ENCODE peak calls at places on chromosome 3, in five cellular contexts. I is stomach; N is naive thymus-derived CD4-positive, alpha-beta T cell; M is psoas muscle; F is tibial artery. Q is an unnamed sample.
A peak's percentile ranks its signal among the peaks of the same experiment; 100 is the strongest.

GRCh38 chr3:108088697-108089096 is 2.1 kb downstream of the CD47 start:
- DNase-seq in I (no peak), N (no peak), M (no peak), F (no peak), Q (no peak)

GRCh38 chr3:24493951-24494615 is 567 bp downstream of the THRB start:
- DNase-seq in I (peak; percentile 80), N (no peak), M (peak; percentile 94), F (peak; percentile 91), Q (peak; percentile 50)

GRCh38 chr3:36923523-36923943 is 21.3 kb downstream of the TRANK1 start:
- DNase-seq in I (no peak), N (no peak), M (no peak), F (no peak), Q (no peak)

GRCh38 chr3:4908066-4908768 is 71.0 kb upstream of the BHLHE40 start:
- DNase-seq in I (no peak), N (no peak), M (no peak), F (no peak), Q (no peak)

GRCh38 chr3:134911611-134912604 is 116.8 kb downstream of the EPHB1 start:
- DNase-seq in I (no peak), N (no peak), M (no peak), F (peak; percentile 41), Q (no peak)

GRCh38 chr3:8494332-8494731 is 7.3 kb upstream of the LMCD1 start:
- DNase-seq in I (no peak), N (no peak), M (no peak), F (no peak), Q (no peak)

GRCh38 chr3:10192953-10193691 is 28.4 kb downstream of the IRAK2 start:
- DNase-seq in I (peak; percentile 42), N (peak; percentile 53), M (no peak), F (peak; percentile 74), Q (peak; percentile 31)

GRCh38 chr3:45830121-45830520 is 11.8 kb downstream of the LZTFL1 start:
- DNase-seq in I (no peak), N (no peak), M (no peak), F (no peak), Q (no peak)

GRCh38 chr3:134020135-134020680 is 9.5 kb downstream of the SLCO2A1 start:
- DNase-seq in I (no peak), N (no peak), M (no peak), F (no peak), Q (no peak)

GRCh38 chr3:9402410-9403228 is 5.2 kb downstream of the SETD5 start:
- DNase-seq in I (peak; percentile 64), N (no peak), M (no peak), F (no peak), Q (peak; percentile 18)

GRCh38 chr3:87624860-87625259 is 348.5 kb upstream of the POU1F1 start:
- DNase-seq in I (no peak), N (no peak), M (no peak), F (no peak), Q (no peak)

GRCh38 chr3:51354766-51355615 is 30.1 kb upstream of the MANF start:
- DNase-seq in I (no peak), N (no peak), M (no peak), F (no peak), Q (no peak)

GRCh38 chr3:51354172-51354571 is 30.9 kb upstream of the MANF start:
- DNase-seq in I (no peak), N (no peak), M (no peak), F (no peak), Q (no peak)

GRCh38 chr3:51350751-51351150 is 34.3 kb upstream of the MANF start:
- DNase-seq in I (no peak), N (no peak), M (no peak), F (no peak), Q (no peak)

GRCh38 chr3:51353566-51354140 is 31.4 kb upstream of the MANF start:
- DNase-seq in I (no peak), N (no peak), M (no peak), F (no peak), Q (no peak)

GRCh38 chr3:51353131-51353530 is 32.0 kb upstream of the MANF start:
- DNase-seq in I (no peak), N (no peak), M (no peak), F (no peak), Q (no peak)
- H3K9me3 ChIP-seq in I (no peaks in the 10 kb centered on the region), N (no peaks in the 10 kb centered on the region), M (no peaks in the 10 kb centered on the region), F (no peaks in the 10 kb centered on the region), Q (no peaks in the 10 kb centered on the region)

GRCh38 chr3:174089592-174089991 is 692.0 kb downstream of the NLGN1 start:
- DNase-seq in I (no peak), N (no peak), M (no peak), F (no peak), Q (no peak)
- H3K4me3 ChIP-seq in I (no peak overlapping the region), N (no peak overlapping the region), M (no peak overlapping the region), F (no peak overlapping the region), Q (no peak overlapping the region)

GRCh38 chr3:150742679-150743078 is 20.3 kb downstream of the SIAH2 start:
- DNase-seq in I (no peak), N (no peak), M (no peak), F (no peak), Q (no peak)

GRCh38 chr3:150744041-150745026 is 18.6 kb downstream of the SIAH2 start:
- DNase-seq in I (no peak), N (no peak), M (no peak), F (no peak), Q (no peak)

GRCh38 chr3:150741497-150742140 is 21.4 kb downstream of the SIAH2 start:
- DNase-seq in I (no peak), N (no peak), M (no peak), F (no peak), Q (no peak)

GRCh38 chr3:150742141-150742523 is 20.8 kb downstream of the SIAH2 start:
- DNase-seq in I (no peak), N (no peak), M (no peak), F (no peak), Q (no peak)

DNA sequence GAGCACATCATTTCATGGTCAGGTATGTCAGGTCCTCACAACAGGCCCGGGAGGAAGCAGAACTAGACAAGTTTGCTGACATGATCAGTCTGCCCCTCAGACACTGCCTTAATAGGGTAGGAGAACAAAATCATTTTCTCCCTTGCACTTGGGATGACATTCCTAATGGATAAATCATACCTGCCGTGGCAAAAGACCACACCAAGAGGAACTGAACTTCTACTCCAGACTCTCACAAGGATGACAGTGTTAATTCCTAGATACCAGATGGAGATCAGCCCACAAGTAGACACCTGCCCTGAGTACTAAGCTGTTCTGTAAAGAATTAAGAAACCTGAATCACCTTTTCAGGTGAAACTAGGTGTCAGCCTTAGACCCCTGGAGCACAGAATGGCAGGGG is 19.5 kb downstream of the SIAH2 start:
- DNase-seq in I (no peak), N (no peak), M (no peak), F (no peak), Q (no peak)
- H3K4me1 ChIP-seq in I (peaks cover 51% of the 10 kb centered on the region), N (no peaks in the 10 kb centered on the region), M (peaks cover 31% of the 10 kb centered on the region), F (peaks cover 38% of the 10 kb centered on the region), Q (peaks cover 36% of the 10 kb centered on the region)

GRCh38 chr3:185702564-185703225 is 116.6 kb downstream of the SENP2 start:
- DNase-seq in I (no peak), N (no peak), M (no peak), F (no peak), Q (no peak)

GRCh38 chr3:185705498-185705897 is 119.3 kb downstream of the IGF2BP2 start:
- DNase-seq in I (no peak), N (no peak), M (no peak), F (no peak), Q (no peak)

GRCh38 chr3:185699927-185700326 is 113.8 kb downstream of the SENP2 start:
- DNase-seq in I (no peak), N (no peak), M (no peak), F (no peak), Q (no peak)

GRCh38 chr3:185696039-185696438 is 109.9 kb downstream of the SENP2 start:
- DNase-seq in I (no peak), N (no peak), M (no peak), F (no peak), Q (no peak)

GRCh38 chr3:185701891-185702563 is 115.9 kb downstream of the SENP2 start:
- DNase-seq in I (no peak), N (no peak), M (no peak), F (no peak), Q (no peak)
- H3K9me3 ChIP-seq in I (no peaks in the 10 kb centered on the region), N (no peaks in the 10 kb centered on the region), M (no peaks in the 10 kb centered on the region), F (no peaks in the 10 kb centered on the region), Q (no peaks in the 10 kb centered on the region)

Q was measured in ovary.